ENCODE peak calls at places on chromosomes 5 and 9, in nine cellular contexts. Q is mesenchymal stem cell, U is endothelial cell of umbilical vein, I is right atrium auricular region, G is lung, Z is SJCRH30, P is cardiac muscle cell, D is OCI-LY7, A is adrenal gland. K is an unnamed sample. For H3K36me3, the result is how much of the 10 kb centered on the place peaks cover.

GRCh38 chr5:140546851-140547507 is 483 bp upstream of the EIF4EBP3 start:
- DNase-seq in P (no peak), U (no peak), D (no peak), A (peak), Q (peak), G (no peak), I (no peak), Z (no peak), K (no peak)

GRCh38 chr9:14351206-14351605 is 37.3 kb upstream of the NFIB start:
- DNase-seq in D (no peak), U (no peak), P (no peak), Q (no peak), G (no peak), A (no peak), I (no peak), Z (no peak), K (peak)

GRCh38 chr5:14574891-14575496 is 6.6 kb upstream of the OTULINL start:
- DNase-seq in D (no peak), Q (no peak), I (no peak), A (peak), U (no peak), Z (peak), G (peak), P (no peak), K (no peak)

GRCh38 chr9:35659340-35659739 is 1.2 kb downstream of the CCDC107 start:
- DNase-seq in I (no peak), D (no peak), G (no peak), Q (peak), A (no peak), Z (no peak), U (no peak), P (peak), K (no peak)

GRCh38 chr5:139138790-139139189 is 59.4 kb downstream of the SIL1 start:
- DNase-seq in A (peak), Q (peak), U (peak), G (peak), I (no peak), P (peak), D (no peak), Z (peak), K (peak)

GRCh38 chr9:75880556-75880955 is 9.9 kb upstream of the PCSK5 start:
- DNase-seq in Z (no peak), A (no peak), U (no peak), P (no peak), D (no peak), G (no peak), Q (no peak), I (no peak), K (no peak)

GRCh38 chr9:90065001-90065400 is 460.2 kb downstream of the GADD45G start:
- DNase-seq in P (no peak), Q (peak), I (no peak), A (no peak), D (no peak), Z (no peak), U (no peak), G (no peak), K (no peak)

GRCh38 chr5:110105692-110106091 is 416.0 kb downstream of the MAN2A1 start:
- DNase-seq in I (no peak), U (no peak), A (peak), P (peak), Q (peak), D (no peak), Z (no peak), G (no peak), K (peak)

GRCh38 chr9:6551126-6551525 is 94.4 kb downstream of the GLDC start:
- DNase-seq in U (peak), A (no peak), P (peak), G (no peak), Z (no peak), Q (peak), D (no peak), I (no peak), K (no peak)

GRCh38 chr9:124257865-124258764 is at the start of gene NEK6:
- DNase-seq in P (peak), U (peak), A (no peak), D (peak), I (no peak), Z (no peak), G (no peak), Q (peak), K (no peak)

GRCh38 chr9:134425401-134425800 is 99.1 kb downstream of the RXRA start:
- DNase-seq in I (no peak), D (no peak), Z (no peak), G (no peak), U (no peak), A (no peak), P (no peak), Q (no peak), K (no peak)

GRCh38 chr9:134424818-134425217 is 98.6 kb downstream of the RXRA start:
- DNase-seq in P (no peak), I (no peak), Q (no peak), U (no peak), G (no peak), Z (no peak), A (no peak), D (no peak), K (no peak)

GRCh38 chr9:134427153-134427782 is 101.0 kb downstream of the RXRA start:
- DNase-seq in D (no peak), I (no peak), A (no peak), Z (no peak), U (no peak), Q (no peak), P (no peak), G (no peak), K (no peak)

GRCh38 chr9:134426436-134426835 is 100.2 kb downstream of the RXRA start:
- DNase-seq in Q (no peak), Z (no peak), I (no peak), P (no peak), U (no peak), A (no peak), G (no peak), D (no peak), K (no peak)

GRCh38 chr9:134425815-134426214 is 99.6 kb downstream of the RXRA start:
- DNase-seq in P (no peak), U (no peak), I (no peak), Q (no peak), Z (no peak), A (no peak), G (no peak), D (no peak), K (no peak)
- H3K36me3 ChIP-seq in P (under half), U (under half), I (under half), Q (under half), Z (under half), A (under half), G (half or more), D (under half), K (half or more)

DNA sequence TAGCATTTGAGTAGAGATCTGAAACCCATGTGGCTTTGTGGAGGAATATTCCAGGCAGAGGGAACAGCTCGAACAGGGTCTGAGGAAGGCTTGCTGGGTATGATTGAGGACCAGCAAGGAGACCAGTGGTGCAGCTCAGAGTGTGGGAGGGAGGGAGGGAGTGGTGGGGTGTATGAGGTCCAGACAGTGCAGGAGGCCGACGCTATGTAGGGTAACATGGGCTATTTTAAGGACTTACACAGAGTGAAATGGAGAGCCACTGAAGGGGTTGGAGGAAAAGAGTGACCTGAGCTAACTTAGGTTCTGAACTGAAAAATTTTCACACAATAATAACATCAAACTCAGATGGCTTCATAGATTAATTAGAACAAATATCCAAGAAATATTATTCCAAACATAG is 41.9 kb downstream of the HMGXB3 start:
- DNase-seq in I (no peak), D (no peak), Q (no peak), G (no peak), Z (no peak), P (no peak), A (no peak), U (no peak), K (no peak)
- H3K36me3 ChIP-seq in I (half or more), D (half or more), Q (half or more), G (under half), Z (half or more), P (under half), A (half or more), U (under half), K (under half)

GRCh38 chr5:177539411-177539810 is 15.0 kb downstream of the FAM193B start:
- DNase-seq in P (peak), U (no peak), G (no peak), Q (peak), D (no peak), A (no peak), Z (no peak), I (no peak), K (no peak)
- H3K36me3 ChIP-seq in P (under half), U (under half), G (under half), Q (under half), D (half or more), A (under half), Z (under half), I (under half), K (half or more)

DNA sequence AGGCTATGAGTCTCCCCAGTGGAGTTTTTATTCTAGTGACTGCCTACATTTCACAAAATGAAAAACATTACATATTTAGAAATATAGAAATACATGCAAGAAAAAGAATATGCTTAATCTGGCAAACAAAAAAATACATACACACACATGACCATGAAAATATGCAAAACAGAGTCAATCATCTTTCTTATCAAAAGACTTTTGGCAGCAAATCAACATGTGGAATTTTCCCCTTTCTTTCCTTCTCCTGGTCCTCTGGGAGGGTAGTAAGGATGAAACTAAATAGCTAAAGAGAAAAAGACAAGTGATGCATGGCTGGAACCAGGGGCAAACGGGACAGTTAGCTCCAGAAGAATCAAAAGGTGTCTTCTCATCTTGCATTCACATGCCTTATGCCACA is 69.4 kb downstream of the APBA1 start:
- DNase-seq in U (no peak), D (no peak), Q (no peak), A (no peak), Z (no peak), P (peak), G (no peak), I (no peak), K (no peak)
- H3K36me3 ChIP-seq in U (under half), D (under half), Q (under half), A (under half), Z (under half), P (under half), G (under half), I (under half), K (under half)

DNA sequence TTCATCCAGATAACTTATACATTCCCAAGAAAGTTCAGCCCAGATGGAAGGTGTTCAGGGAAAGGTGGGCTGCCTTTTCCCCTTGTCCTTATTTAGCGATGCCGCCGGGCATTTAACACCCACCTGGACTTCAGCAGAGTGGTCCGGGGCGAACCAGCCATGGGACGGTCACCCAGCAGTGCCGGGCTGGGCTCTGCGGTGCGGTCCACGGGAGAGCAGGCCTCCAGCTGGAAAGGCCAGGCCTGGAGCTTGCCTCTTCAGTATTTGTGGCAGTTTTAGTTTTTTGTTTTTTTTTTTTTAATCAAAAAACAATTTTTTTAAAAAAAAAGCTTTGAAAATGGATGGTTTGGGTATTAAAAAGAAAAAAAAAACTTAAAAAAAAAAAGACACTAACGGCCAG is 4.0 kb upstream of the PHYHD1 start:
- DNase-seq in I (no peak), Z (no peak), A (no peak), G (no peak), Q (no peak), U (no peak), P (no peak), D (no peak), K (no peak)
- H3K36me3 ChIP-seq in I (under half), Z (under half), A (under half), G (under half), Q (under half), U (under half), P (under half), D (half or more), K (under half)

DNA sequence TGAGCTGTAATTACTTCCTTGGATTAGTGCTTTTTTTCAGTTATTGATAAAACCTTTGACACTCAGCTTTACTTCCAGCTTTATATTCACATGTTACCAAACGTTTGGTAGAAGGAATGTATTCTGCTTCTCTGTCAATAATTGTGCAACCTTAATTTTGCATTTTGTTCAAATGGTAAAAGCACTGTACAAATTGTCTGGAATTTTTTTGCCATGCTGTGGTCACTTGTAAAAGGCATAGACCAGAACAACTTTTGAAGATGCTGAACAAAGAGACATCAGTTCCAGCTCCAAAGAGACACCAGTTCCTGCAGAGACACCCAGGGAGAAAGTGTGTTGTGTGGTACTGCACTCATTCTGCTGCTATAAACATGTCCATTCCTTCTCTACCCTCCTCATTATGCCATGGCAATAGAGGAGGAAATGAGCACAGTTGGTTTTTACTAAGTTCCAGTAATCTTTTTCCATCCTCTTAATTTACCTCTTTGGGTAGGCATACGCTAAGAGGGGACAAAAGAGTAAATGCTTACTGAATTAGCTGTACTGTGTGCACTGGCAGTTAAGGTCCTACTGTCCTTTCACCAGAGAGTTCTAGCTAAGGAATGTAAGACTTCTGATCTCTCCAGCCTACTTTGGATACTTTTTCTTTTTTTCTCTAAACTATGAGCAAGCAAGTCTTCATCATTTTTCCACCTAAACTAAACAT is 387.4 kb downstream of the FGF10 start:
- DNase-seq in U (no peak), I (no peak), P (no peak), A (no peak), D (no peak), Z (no peak), Q (no peak), G (no peak), K (no peak)
- H3K36me3 ChIP-seq in U (under half), I (under half), P (under half), A (under half), D (under half), Z (under half), Q (under half), G (under half), K (under half)

GRCh38 chr5:116923344-116923743 is 348.7 kb upstream of the SEMA6A start:
- DNase-seq in D (no peak), A (no peak), U (no peak), Z (no peak), I (no peak), P (no peak), Q (no peak), G (no peak), K (no peak)

DNA sequence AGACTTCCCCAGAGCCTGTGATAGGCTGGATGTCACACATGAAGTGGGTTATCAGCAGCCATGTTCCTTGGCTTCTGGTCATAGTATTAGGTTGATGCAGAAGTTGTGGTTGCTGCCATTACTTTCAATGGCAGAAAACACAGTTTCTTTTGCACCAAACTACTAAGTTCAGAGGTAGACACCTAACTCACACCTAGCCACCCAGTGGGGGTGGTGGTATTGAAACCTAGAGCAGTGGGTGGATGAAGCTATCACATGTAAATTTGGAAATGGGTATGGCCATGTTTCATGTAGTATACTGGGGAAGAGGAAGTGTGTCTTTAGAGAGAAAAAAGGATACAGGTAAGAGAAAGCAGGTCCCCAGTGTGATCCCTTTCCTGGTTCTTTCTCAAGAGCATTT is 347.9 kb upstream of the SEMA6A start:
- DNase-seq in A (no peak), P (no peak), G (no peak), U (no peak), D (no peak), Q (no peak), Z (no peak), I (no peak), K (no peak)
- H3K36me3 ChIP-seq in A (under half), P (under half), G (under half), U (under half), D (under half), Q (under half), Z (under half), I (under half), K (under half)

DNA sequence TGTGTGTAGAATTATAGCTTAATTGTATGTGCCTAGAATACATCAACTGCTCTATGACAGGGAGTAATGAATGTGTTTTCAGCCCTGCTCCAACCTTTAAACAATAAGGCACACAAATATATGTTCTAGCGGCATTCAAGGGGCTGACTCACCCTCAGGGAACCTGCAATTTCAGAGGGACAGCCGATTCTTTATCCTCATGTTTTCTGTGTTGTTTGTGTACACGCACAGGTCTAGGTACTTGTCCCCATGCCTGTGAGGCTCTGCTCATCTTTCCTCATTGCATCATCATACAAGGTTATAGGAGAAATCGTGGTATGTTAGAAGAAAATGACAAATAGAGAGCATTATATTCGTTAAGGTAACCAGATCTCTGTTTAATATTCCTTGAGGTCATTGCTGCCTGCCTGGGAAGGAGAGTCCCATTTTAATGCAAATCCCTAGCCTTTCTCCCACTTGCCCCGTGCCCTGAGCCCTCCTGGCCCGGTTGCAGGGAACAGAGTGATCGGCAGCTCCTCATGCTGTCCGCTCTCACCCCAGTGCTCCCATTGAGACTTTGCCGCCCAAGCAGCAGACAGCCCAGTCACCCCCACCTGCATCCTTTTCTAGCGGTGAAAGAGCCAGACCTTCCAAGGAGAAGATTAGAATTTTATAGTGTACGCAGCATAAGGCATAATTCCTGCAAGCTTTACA is 14.6 kb downstream of the MAP1B start:
- DNase-seq in P (no peak), U (no peak), I (no peak), Q (no peak), G (no peak), A (no peak), Z (no peak), D (no peak), K (no peak)
- H3K36me3 ChIP-seq in P (under half), U (under half), I (under half), Q (half or more), G (under half), A (under half), Z (under half), D (under half), K (under half)

DNA sequence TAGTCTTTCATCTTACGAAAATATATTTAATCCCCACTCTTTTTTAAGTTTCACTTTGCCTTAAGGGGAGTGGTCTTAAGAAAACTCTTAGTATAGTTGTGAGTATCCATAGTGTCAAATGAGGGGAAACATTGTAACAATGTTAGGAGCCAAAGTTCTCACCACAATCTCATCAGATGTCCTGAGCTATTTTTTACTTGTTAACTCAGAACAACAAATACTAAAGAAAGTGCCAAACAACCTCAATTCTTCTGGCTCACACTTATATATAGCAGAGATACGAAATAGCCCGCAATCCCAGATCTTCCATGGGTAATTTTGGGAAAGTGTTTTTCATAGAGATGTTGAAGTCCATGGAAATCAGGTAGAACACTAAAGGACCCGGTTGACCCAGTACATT is 194.0 kb upstream of the DMRT1 start:
- DNase-seq in Q (no peak), Z (no peak), D (no peak), P (no peak), I (no peak), G (no peak), U (no peak), A (no peak), K (no peak)
- H3K36me3 ChIP-seq in Q (under half), Z (under half), D (under half), P (under half), I (under half), G (under half), U (under half), A (under half), K (under half)